ENCODE peak calls at places on chromosome 13, in seven cellular contexts. One of them, this sample, is unnamed.
A peak's percentile ranks its signal among the peaks of the same experiment; 100 is the strongest.

GRCh38 chr13:98327326-98328314 is 150.6 kb upstream of the RNF113B start:
- DNase-seq in naive thymus-derived CD4-positive, alpha-beta T cell: no peak
- DNase-seq in SK-N-SH: no peak
- DNase-seq in activated CD4-positive, alpha-beta T cell treated with anti-CD3 and anti-CD28 coated beads for 4 hours: no peak
- DNase-seq in RWPE1: no peak
- DNase-seq in NCI-H2227 treated with DMSO at 0.1 percent for 48 hours: no peak
- DNase-seq in naive B cell: no peak
- DNase-seq in this sample: no peak

GRCh38 chr13:43433691-43434121 is 353.1 kb downstream of the ENOX1 start:
- DNase-seq in naive B cell: no peak
- DNase-seq in naive thymus-derived CD4-positive, alpha-beta T cell: no peak
- DNase-seq in activated CD4-positive, alpha-beta T cell treated with anti-CD3 and anti-CD28 coated beads for 4 hours: no peak
- DNase-seq in RWPE1: no peak
- DNase-seq in SK-N-SH: no peak
- DNase-seq in NCI-H2227 treated with DMSO at 0.1 percent for 48 hours: no peak
- DNase-seq in this sample: no peak

GRCh38 chr13:44969858-44970484 is 19.3 kb downstream of the NUFIP1 start:
- DNase-seq in RWPE1: peak; percentile 53
- DNase-seq in NCI-H2227 treated with DMSO at 0.1 percent for 48 hours: peak; percentile 60
- DNase-seq in activated CD4-positive, alpha-beta T cell treated with anti-CD3 and anti-CD28 coated beads for 4 hours: no peak
- DNase-seq in naive thymus-derived CD4-positive, alpha-beta T cell: no peak
- DNase-seq in naive B cell: peak; percentile 15
- DNase-seq in SK-N-SH: peak; percentile 53
- DNase-seq in this sample: no peak

GRCh38 chr13:110486061-110486780 is 75.3 kb downstream of the RAB20 start:
- DNase-seq in naive B cell: no peak
- DNase-seq in RWPE1: no peak
- DNase-seq in activated CD4-positive, alpha-beta T cell treated with anti-CD3 and anti-CD28 coated beads for 4 hours: no peak
- DNase-seq in naive thymus-derived CD4-positive, alpha-beta T cell: no peak
- DNase-seq in NCI-H2227 treated with DMSO at 0.1 percent for 48 hours: no peak
- DNase-seq in SK-N-SH: no peak
- DNase-seq in this sample: no peak

GRCh38 chr13:73677041-73677589 is 457.1 kb downstream of the KLF12 start:
- DNase-seq in activated CD4-positive, alpha-beta T cell treated with anti-CD3 and anti-CD28 coated beads for 4 hours: no peak
- DNase-seq in RWPE1: peak; percentile 75
- DNase-seq in naive thymus-derived CD4-positive, alpha-beta T cell: no peak
- DNase-seq in SK-N-SH: no peak
- DNase-seq in NCI-H2227 treated with DMSO at 0.1 percent for 48 hours: no peak
- DNase-seq in naive B cell: no peak
- DNase-seq in this sample: no peak

GRCh38 chr13:110449225-110450015 is 112.1 kb downstream of the RAB20 start:
- DNase-seq in NCI-H2227 treated with DMSO at 0.1 percent for 48 hours: no peak
- DNase-seq in naive B cell: no peak
- DNase-seq in RWPE1: no peak
- DNase-seq in SK-N-SH: no peak
- DNase-seq in activated CD4-positive, alpha-beta T cell treated with anti-CD3 and anti-CD28 coated beads for 4 hours: no peak
- DNase-seq in naive thymus-derived CD4-positive, alpha-beta T cell: no peak
- DNase-seq in this sample: no peak

GRCh38 chr13:95708390-95708774 is 31.4 kb downstream of the DNAJC3 start:
- DNase-seq in SK-N-SH: no peak
- DNase-seq in NCI-H2227 treated with DMSO at 0.1 percent for 48 hours: no peak
- DNase-seq in RWPE1: no peak
- DNase-seq in naive thymus-derived CD4-positive, alpha-beta T cell: no peak
- DNase-seq in activated CD4-positive, alpha-beta T cell treated with anti-CD3 and anti-CD28 coated beads for 4 hours: no peak
- DNase-seq in naive B cell: no peak
- DNase-seq in this sample: no peak

GRCh38 chr13:103810026-103810425 is 743.8 kb upstream of the SLC10A2 start:
- DNase-seq in naive B cell: no peak
- DNase-seq in SK-N-SH: no peak
- DNase-seq in naive thymus-derived CD4-positive, alpha-beta T cell: no peak
- DNase-seq in NCI-H2227 treated with DMSO at 0.1 percent for 48 hours: no peak
- DNase-seq in activated CD4-positive, alpha-beta T cell treated with anti-CD3 and anti-CD28 coated beads for 4 hours: no peak
- DNase-seq in RWPE1: no peak
- DNase-seq in this sample: no peak

GRCh38 chr13:88978607-88979006 is 1307.4 kb downstream of the SLITRK5 start:
- DNase-seq in NCI-H2227 treated with DMSO at 0.1 percent for 48 hours: no peak
- DNase-seq in naive thymus-derived CD4-positive, alpha-beta T cell: no peak
- DNase-seq in naive B cell: no peak
- DNase-seq in activated CD4-positive, alpha-beta T cell treated with anti-CD3 and anti-CD28 coated beads for 4 hours: no peak
- DNase-seq in SK-N-SH: no peak
- DNase-seq in RWPE1: no peak
- DNase-seq in this sample: no peak

GRCh38 chr13:63425131-63425530 is 2009.5 kb upstream of the PCDH20 start:
- DNase-seq in naive B cell: no peak
- DNase-seq in NCI-H2227 treated with DMSO at 0.1 percent for 48 hours: no peak
- DNase-seq in activated CD4-positive, alpha-beta T cell treated with anti-CD3 and anti-CD28 coated beads for 4 hours: no peak
- DNase-seq in naive thymus-derived CD4-positive, alpha-beta T cell: no peak
- DNase-seq in RWPE1: no peak
- DNase-seq in SK-N-SH: no peak
- DNase-seq in this sample: no peak

GRCh38 chr13:75468098-75468497 is 13.9 kb downstream of the TBC1D4 start:
- DNase-seq in activated CD4-positive, alpha-beta T cell treated with anti-CD3 and anti-CD28 coated beads for 4 hours: no peak
- DNase-seq in NCI-H2227 treated with DMSO at 0.1 percent for 48 hours: no peak
- DNase-seq in RWPE1: no peak
- DNase-seq in SK-N-SH: no peak
- DNase-seq in naive B cell: no peak
- DNase-seq in naive thymus-derived CD4-positive, alpha-beta T cell: no peak
- DNase-seq in this sample: no peak

GRCh38 chr13:57680609-57681008 is 49.1 kb downstream of the PCDH17 start:
- DNase-seq in naive B cell: no peak
- DNase-seq in SK-N-SH: no peak
- DNase-seq in RWPE1: no peak
- DNase-seq in naive thymus-derived CD4-positive, alpha-beta T cell: no peak
- DNase-seq in activated CD4-positive, alpha-beta T cell treated with anti-CD3 and anti-CD28 coated beads for 4 hours: no peak
- DNase-seq in NCI-H2227 treated with DMSO at 0.1 percent for 48 hours: no peak
- DNase-seq in this sample: no peak

GRCh38 chr13:95492044-95492801 is 60.3 kb upstream of the CLDN10 start:
- DNase-seq in SK-N-SH: no peak
- DNase-seq in naive B cell: no peak
- DNase-seq in naive thymus-derived CD4-positive, alpha-beta T cell: no peak
- DNase-seq in NCI-H2227 treated with DMSO at 0.1 percent for 48 hours: no peak
- DNase-seq in activated CD4-positive, alpha-beta T cell treated with anti-CD3 and anti-CD28 coated beads for 4 hours: no peak
- DNase-seq in RWPE1: no peak
- DNase-seq in this sample: no peak

GRCh38 chr13:38783992-38784875 is 97.4 kb downstream of the FREM2 start:
- DNase-seq in naive B cell: no peak
- DNase-seq in NCI-H2227 treated with DMSO at 0.1 percent for 48 hours: no peak
- DNase-seq in RWPE1: no peak
- DNase-seq in naive thymus-derived CD4-positive, alpha-beta T cell: no peak
- DNase-seq in activated CD4-positive, alpha-beta T cell treated with anti-CD3 and anti-CD28 coated beads for 4 hours: no peak
- DNase-seq in SK-N-SH: no peak
- DNase-seq in this sample: no peak